ENCODE peak calls at places on chromosomes 11 and 22, in ten cellular contexts. K, V, P, W, N, L, H, O, U and A are unnamed samples.

GRCh38 chr22:50274311-50274710 is 4.1 kb upstream of the MAPK11 start:
- DNase-seq in K (no peak), V (peak; percentile 53), P (no peak), W (peak; percentile 47), N (peak; percentile 38), L (peak; percentile 69), H (peak; percentile 62), O (peak; percentile 37), U (no peak), A (peak; percentile 79)

GRCh38 chr11:116357769-116358544 is 414.8 kb downstream of the BUD13 start:
- DNase-seq in K (peak; percentile 35), V (no peak), P (no peak), W (peak; percentile 67), N (no peak), L (no peak), H (peak; percentile 1), O (no peak), U (no peak), A (no peak)

GRCh38 chr11:65646288-65646734 is 8.4 kb downstream of the SIPA1 start:
- DNase-seq in K (no peak), V (no peak), P (no peak), W (no peak), N (no peak), L (no peak), H (no peak), O (no peak), U (no peak), A (no peak)

GRCh38 chr11:123654566-123655081 is at the start of gene SCN3B:
- DNase-seq in K (peak; percentile 73), V (peak; percentile 70), P (peak; percentile 67), W (peak; percentile 86), N (peak; percentile 72), L (peak; percentile 70), H (peak; percentile 39), O (no peak), U (no peak), A (peak; percentile 70)

GRCh38 chr11:14184548-14184947 is 174.4 kb downstream of the RRAS2 start:
- DNase-seq in K (no peak), V (no peak), P (no peak), W (peak; percentile 7), N (no peak), L (no peak), H (peak; percentile 10), O (no peak), U (no peak), A (no peak)

GRCh38 chr11:65290448-65291165 is 24.1 kb upstream of the CDC42EP2 start:
- DNase-seq in K (peak; percentile 85), V (peak; percentile 96), P (peak; percentile 63), W (no peak), N (no peak), L (peak; percentile 99), H (peak; percentile 100), O (no peak), U (no peak), A (peak; percentile 60)

GRCh38 chr11:95241673-95242072 is 10.7 kb upstream of the SESN3 start:
- DNase-seq in K (no peak), V (no peak), P (no peak), W (no peak), N (no peak), L (no peak), H (peak; percentile 90), O (no peak), U (no peak), A (no peak)

GRCh38 chr22:33710326-33710725 is 209.9 kb downstream of the LARGE1 start:
- DNase-seq in K (no peak), V (no peak), P (no peak), W (no peak), N (no peak), L (no peak), H (no peak), O (no peak), U (no peak), A (no peak)

GRCh38 chr11:76624515-76625379 is 45.8 kb downstream of the LRRC32 start:
- DNase-seq in K (peak; percentile 17), V (no peak), P (no peak), W (no peak), N (no peak), L (no peak), H (no peak), O (no peak), U (no peak), A (no peak)

GRCh38 chr22:49936018-49936972 is 17.9 kb downstream of the CRELD2 start:
- DNase-seq in K (peak; percentile 91), V (peak; percentile 78), P (peak; percentile 87), W (peak; percentile 62), N (no peak), L (peak; percentile 74), H (peak; percentile 88), O (peak; percentile 87), U (peak; percentile 80), A (peak; percentile 93)

GRCh38 chr11:97938789-97939188 is 1082.0 kb upstream of the CNTN5 start:
- DNase-seq in K (no peak), V (no peak), P (no peak), W (no peak), N (no peak), L (no peak), H (no peak), O (no peak), U (no peak), A (no peak)

GRCh38 chr11:128725630-128726461 is 32.0 kb downstream of the FLI1 start:
- DNase-seq in K (no peak), V (peak; percentile 23), P (peak; percentile 68), W (peak; percentile 54), N (no peak), L (peak; percentile 54), H (no peak), O (peak; percentile 54), U (peak; percentile 19), A (no peak)

GRCh38 chr11:85076535-85077330 is 550.4 kb downstream of the DLG2 start:
- DNase-seq in K (no peak), V (peak; percentile 64), P (peak; percentile 83), W (no peak), N (no peak), L (peak; percentile 64), H (peak; percentile 41), O (no peak), U (no peak), A (no peak)

GRCh38 chr22:44371741-44372525 is 59.2 kb upstream of the SHISAL1 start:
- DNase-seq in K (no peak), V (no peak), P (no peak), W (no peak), N (no peak), L (no peak), H (no peak), O (no peak), U (no peak), A (no peak)

GRCh38 chr22:19723165-19723989 is at the start of gene GP1BB:
- DNase-seq in K (peak; percentile 42), V (peak; percentile 13), P (no peak), W (peak; percentile 62), N (no peak), L (peak; percentile 18), H (no peak), O (no peak), U (no peak), A (peak; percentile 66)
- TF ChIP-seq CTCF in K (no peak), V (no peak), P (no peak), W (no peak), N (no peak), L (no peak), H (no peak), O (peak; percentile 15), U (no peak), A (no peak)

GRCh38 chr11:63826471-63827190 is 12.3 kb upstream of the MARK2 start:
- DNase-seq in K (no peak), V (no peak), P (no peak), W (no peak), N (no peak), L (no peak), H (no peak), O (no peak), U (no peak), A (no peak)

GRCh38 chr11:63833048-63833447 is 5.9 kb upstream of the MARK2 start:
- DNase-seq in K (no peak), V (no peak), P (no peak), W (no peak), N (no peak), L (no peak), H (no peak), O (no peak), U (no peak), A (no peak)

GRCh38 chr11:63831326-63831725 is 7.6 kb upstream of the MARK2 start:
- DNase-seq in K (no peak), V (no peak), P (no peak), W (no peak), N (no peak), L (no peak), H (no peak), O (no peak), U (no peak), A (no peak)

GRCh38 chr11:63832336-63832735 is 6.6 kb upstream of the MARK2 start:
- DNase-seq in K (no peak), V (no peak), P (no peak), W (no peak), N (no peak), L (no peak), H (no peak), O (no peak), U (no peak), A (no peak)

GRCh38 chr11:63829823-63830489 is 9.0 kb upstream of the MARK2 start:
- DNase-seq in K (no peak), V (peak; percentile 26), P (no peak), W (peak; percentile 39), N (no peak), L (peak; percentile 52), H (peak; percentile 46), O (no peak), U (no peak), A (no peak)
- TF ChIP-seq CTCF in K (no peak), V (peak; percentile 46), P (no peak), W (no peak), N (peak; percentile 40), L (peak; percentile 57), H (peak; percentile 18), O (no peak), U (no peak), A (no peak)

GRCh38 chr22:38927033-38927789 is 30.2 kb upstream of the APOBEC3A start:
- DNase-seq in K (peak; percentile 77), V (peak; percentile 46), P (no peak), W (peak; percentile 80), N (peak; percentile 82), L (peak; percentile 56), H (peak; percentile 32), O (peak; percentile 27), U (no peak), A (peak; percentile 77)
- TF ChIP-seq CTCF in K (peak; percentile 61), V (peak; percentile 83), P (peak; percentile 41), W (peak; percentile 68), N (peak; percentile 86), L (peak; percentile 73), H (peak; percentile 42), O (peak; percentile 42), U (peak; percentile 22), A (peak; percentile 82)

DNA sequence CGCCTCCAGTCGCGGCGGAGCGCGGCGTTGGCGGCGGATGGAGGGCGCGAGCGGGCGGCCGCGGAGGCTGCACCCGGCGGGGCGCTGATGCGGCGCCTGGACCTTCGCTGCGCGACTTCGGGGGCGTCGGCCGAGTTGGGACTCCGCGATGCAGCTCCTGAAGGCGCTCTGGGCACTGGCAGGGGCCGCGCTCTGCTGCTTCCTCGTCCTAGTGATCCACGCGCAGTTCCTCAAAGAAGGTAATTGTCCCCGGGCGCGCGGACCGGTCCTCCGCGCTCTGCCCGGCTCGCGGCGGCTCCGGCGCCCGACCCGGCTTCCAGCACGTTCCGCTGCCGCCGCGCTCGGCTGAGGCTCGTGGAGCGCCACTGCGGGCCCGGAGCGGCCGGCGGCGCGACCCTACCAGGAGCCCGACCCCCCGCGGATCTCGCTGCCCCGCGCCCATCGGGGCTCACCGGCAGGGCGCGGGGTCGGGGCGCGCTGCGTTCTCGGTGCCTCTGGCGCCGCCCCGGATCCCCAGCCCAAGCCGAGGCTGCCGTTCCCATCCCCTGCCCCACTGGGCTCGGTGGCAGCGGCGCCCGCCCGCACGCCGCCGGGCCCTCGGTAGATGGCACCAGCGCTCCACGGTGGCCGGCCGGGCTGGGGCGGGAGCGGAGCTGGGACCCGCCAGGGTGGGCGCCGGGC is 1251.2 kb downstream of the BRD1 start:
- DNase-seq in K (no peak), V (no peak), P (no peak), W (peak; percentile 80), N (peak; percentile 41), L (no peak), H (no peak), O (no peak), U (no peak), A (peak; percentile 61)
- TF ChIP-seq CTCF in K (no peak), V (peak; percentile 11), P (no peak), W (peak; percentile 53), N (peak; percentile 59), L (no peak), H (no peak), O (no peak), U (no peak), A (no peak)